ENCODE peak calls at places on chromosome 11, in ten cellular contexts. O is neural progenitor cell, Y is endothelial cell of umbilical vein, V is Caco-2, C is HFFc6, B is PC-9, G is Peyer's patch, I is AG09309, K is GM20000, A is fibroblast of villous mesenchyme. W is an unnamed sample.

GRCh38 chr11:128098840-128099239 is 488.5 kb downstream of the ETS1 start:
- DNase-seq in I (no peak), G (no peak), B (no peak), O (no peak), Y (no peak), V (no peak), C (no peak), K (no peak), A (no peak), W (no peak)

GRCh38 chr11:706439-706956 is 467 bp downstream of the EPS8L2 start:
- DNase-seq in C (peak), K (peak), Y (no peak), V (no peak), A (peak), O (no peak), I (no peak), G (no peak), B (no peak), W (no peak)

GRCh38 chr11:125689460-125689859 is 8.8 kb upstream of the ACRV1 start:
- DNase-seq in V (no peak), A (no peak), K (no peak), I (no peak), B (no peak), Y (no peak), C (no peak), G (no peak), O (no peak), W (no peak)

GRCh38 chr11:20712912-20713311 is 43.5 kb downstream of the NELL1 start:
- DNase-seq in K (no peak), O (no peak), I (no peak), V (no peak), G (no peak), A (no peak), C (no peak), B (no peak), Y (no peak), W (no peak)

GRCh38 chr11:100672483-100673038 is 14.5 kb upstream of the ARHGAP42 start:
- DNase-seq in I (no peak), V (no peak), Y (no peak), O (no peak), C (no peak), A (no peak), K (no peak), B (no peak), G (no peak), W (no peak)

GRCh38 chr11:10909141-10909883 is 51.5 kb upstream of the ZBED5 start:
- DNase-seq in Y (no peak), O (no peak), I (no peak), V (no peak), K (no peak), A (no peak), C (peak), B (no peak), G (no peak), W (no peak)

GRCh38 chr11:114075891-114076441 is 16.5 kb downstream of the ZBTB16 start:
- DNase-seq in O (peak), K (no peak), B (no peak), A (peak), V (no peak), I (no peak), C (peak), Y (peak), G (no peak), W (no peak)

GRCh38 chr11:76048763-76049162 is 157.5 kb downstream of the WNT11 start:
- DNase-seq in A (no peak), K (no peak), O (peak), G (peak), C (no peak), V (peak), B (no peak), Y (no peak), I (no peak), W (no peak)

GRCh38 chr11:94771951-94772350 is 3.8 kb downstream of the AMOTL1 start:
- DNase-seq in B (no peak), O (no peak), G (no peak), Y (no peak), K (no peak), A (no peak), I (no peak), C (no peak), V (no peak), W (no peak)

GRCh38 chr11:17873571-17873970 is 139.0 kb downstream of the KCNC1 start:
- DNase-seq in I (no peak), B (no peak), A (no peak), V (no peak), G (no peak), O (peak), C (no peak), K (no peak), Y (peak), W (no peak)

GRCh38 chr11:113553905-113554304 is 78.7 kb upstream of the DRD2 start:
- DNase-seq in A (no peak), I (no peak), K (no peak), C (no peak), O (peak), V (no peak), B (no peak), Y (no peak), G (no peak), W (no peak)

GRCh38 chr11:121761171-121761570 is 308.4 kb upstream of the SORL1-AS1 start:
- DNase-seq in G (no peak), V (no peak), K (no peak), C (no peak), I (no peak), Y (no peak), O (no peak), A (no peak), B (no peak), W (no peak)

GRCh38 chr11:118448294-118448693 is 12.0 kb downstream of the KMT2A start:
- DNase-seq in V (no peak), B (no peak), C (peak), G (no peak), A (peak), I (no peak), K (peak), O (no peak), Y (peak), W (no peak)

GRCh38 chr11:20000393-20001134 is 159.7 kb downstream of the DBX1 start:
- DNase-seq in O (peak), G (no peak), B (no peak), V (peak), I (no peak), Y (no peak), C (no peak), A (no peak), K (no peak), W (no peak)

GRCh38 chr11:60785806-60786361 is 751 bp downstream of the MS4A10 start:
- DNase-seq in K (no peak), Y (peak), B (no peak), G (no peak), A (no peak), O (no peak), I (no peak), V (no peak), C (peak), W (no peak)

GRCh38 chr11:19080579-19080993 is 20.1 kb upstream of the MRGPRX2 start:
- DNase-seq in O (no peak), K (no peak), G (no peak), B (peak), C (peak), V (no peak), A (peak), I (peak), Y (peak), W (no peak)

GRCh38 chr11:73342633-73343032 is 33.6 kb upstream of the RELT start:
- DNase-seq in V (no peak), B (no peak), C (no peak), Y (no peak), G (no peak), O (peak), I (no peak), A (no peak), K (no peak), W (no peak)

GRCh38 chr11:121800704-121801516 is 315.1 kb downstream of the BLID start:
- DNase-seq in Y (no peak), C (no peak), I (no peak), B (no peak), A (peak), O (peak), G (no peak), K (no peak), V (no peak), W (no peak)

GRCh38 chr11:31628111-31628510 is 118.5 kb downstream of the ELP4 start:
- DNase-seq in K (no peak), G (no peak), O (no peak), A (no peak), V (no peak), Y (no peak), I (no peak), C (no peak), B (no peak), W (no peak)

GRCh38 chr11:75174781-75175370 is 24.0 kb downstream of the SLCO2B1 start:
- DNase-seq in K (no peak), V (no peak), O (no peak), B (no peak), C (peak), I (peak), A (peak), Y (no peak), G (peak), W (no peak)

GRCh38 chr11:1763336-1763795 is 361 bp downstream of the CTSD start:
- DNase-seq in Y (no peak), K (peak), A (no peak), O (no peak), I (no peak), B (no peak), G (no peak), C (no peak), V (no peak), W (no peak)

GRCh38 chr11:124791626-124792341 is 8.4 kb downstream of the MSANTD2 start:
- DNase-seq in O (no peak), I (no peak), K (peak), B (no peak), V (no peak), Y (no peak), G (no peak), A (peak), C (no peak), W (no peak)

GRCh38 chr11:68008381-68009337 is 1.5 kb upstream of the ALDH3B1 start:
- DNase-seq in B (no peak), V (no peak), O (no peak), I (no peak), A (no peak), Y (no peak), K (no peak), G (peak), C (no peak), W (no peak)

GRCh38 chr11:119306373-119306890 is 10.5 kb downstream of the MCAM start:
- DNase-seq in I (no peak), A (peak), V (no peak), B (no peak), C (no peak), O (no peak), Y (peak), G (no peak), K (no peak), W (no peak)

GRCh38 chr11:61883327-61883726 is 8.0 kb downstream of the FADS3 start:
- DNase-seq in K (no peak), I (no peak), C (no peak), V (no peak), A (no peak), Y (no peak), B (no peak), O (no peak), G (no peak), W (no peak)
- TF ChIP-seq CTCF in K (no peak), I (no peak), C (no peak), V (no peak), A (no peak), Y (no peak), B (no peak), O (no peak), G (no peak), W (no peak)

GRCh38 chr11:130623909-130624668 is 175.6 kb downstream of the ADAMTS15 start:
- DNase-seq in C (no peak), A (peak), I (no peak), B (no peak), Y (no peak), O (no peak), K (no peak), V (no peak), G (no peak), W (no peak)
- TF ChIP-seq CTCF in C (peak), A (peak), I (no peak), B (no peak), Y (no peak), O (no peak), K (no peak), V (peak), G (no peak), W (no peak)

DNA sequence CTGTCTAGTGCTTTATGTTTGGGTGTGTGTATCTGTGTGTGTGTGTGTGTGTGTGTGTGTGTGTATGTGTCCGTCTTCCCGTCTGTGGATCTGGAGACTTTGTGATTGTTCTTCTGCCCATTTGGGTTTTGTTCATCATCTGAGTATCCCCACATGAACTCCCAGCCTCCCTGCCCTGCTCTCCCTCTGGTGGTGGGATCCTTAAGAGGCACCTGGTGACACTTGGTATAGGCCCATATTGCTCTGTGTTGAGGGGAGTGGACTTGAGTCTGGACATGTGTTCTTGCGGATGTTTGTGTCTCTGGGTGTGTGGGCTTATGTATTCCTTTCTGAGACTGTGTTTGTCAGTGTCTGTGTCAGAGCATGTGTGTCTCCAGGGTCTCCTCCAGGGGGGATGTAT is 15.3 kb downstream of the RCOR2 start:
- DNase-seq in A (peak), I (no peak), V (no peak), C (no peak), B (no peak), G (no peak), O (no peak), K (no peak), Y (no peak), W (no peak)
- TF ChIP-seq CTCF in A (peak), I (peak), V (peak), C (peak), B (peak), G (no peak), O (peak), K (no peak), Y (peak), W (peak)

GRCh38 chr11:4991066-4991465 is 3.6 kb upstream of the OR51L1 start:
- DNase-seq in I (no peak), Y (no peak), K (no peak), B (no peak), O (peak), G (no peak), A (peak), C (no peak), V (no peak), W (no peak)
- TF ChIP-seq CTCF in I (no peak), Y (no peak), K (peak), B (no peak), O (peak), G (no peak), A (peak), C (no peak), V (peak), W (peak)

GRCh38 chr11:98965775-98966174 is 55.0 kb upstream of the CNTN5 start:
- DNase-seq in V (no peak), C (no peak), A (no peak), I (no peak), K (no peak), Y (no peak), O (no peak), B (no peak), G (no peak), W (no peak)
- TF ChIP-seq CTCF in V (no peak), C (no peak), A (no peak), I (no peak), K (no peak), Y (no peak), O (no peak), B (no peak), G (no peak), W (no peak)

GRCh38 chr11:61949169-61950034 is 749 bp upstream of the BEST1 start:
- DNase-seq in I (peak), B (no peak), V (peak), K (peak), C (peak), G (no peak), Y (peak), A (peak), O (peak), W (peak)

GRCh38 chr11:61947486-61948210 is 2.5 kb upstream of the BEST1 start:
- DNase-seq in K (peak), V (peak), B (peak), A (peak), C (peak), G (peak), I (peak), O (peak), Y (peak), W (peak)

GRCh38 chr11:61950035-61950547 is at the start of gene BEST1:
- DNase-seq in G (no peak), K (no peak), I (no peak), Y (no peak), A (no peak), B (no peak), O (no peak), V (no peak), C (no peak), W (no peak)

GRCh38 chr11:61946894-61947293 is 3.3 kb upstream of the BEST1 start:
- DNase-seq in Y (no peak), A (no peak), B (no peak), V (no peak), O (no peak), C (no peak), I (no peak), G (no peak), K (no peak), W (no peak)

DNA sequence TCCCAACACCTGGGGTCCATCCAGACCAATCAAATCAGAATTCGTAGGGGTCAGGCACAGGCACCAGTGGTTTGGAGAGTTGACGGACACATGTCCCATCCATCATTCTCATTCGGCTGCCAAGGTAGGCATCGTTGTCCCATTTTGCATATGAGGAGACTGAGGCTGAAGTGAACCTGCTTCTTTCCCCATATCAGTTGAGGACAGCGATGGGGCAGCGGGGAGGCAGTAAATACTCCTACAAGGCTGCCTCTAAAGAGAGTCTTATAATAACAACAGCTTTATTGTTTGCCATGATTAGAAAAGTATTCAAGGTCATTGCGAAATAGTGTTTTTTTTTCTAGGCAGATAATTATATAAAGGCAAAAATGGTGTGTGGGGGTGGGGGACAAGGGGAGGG is 1.6 kb upstream of the BEST1 start:
- DNase-seq in Y (no peak), C (no peak), A (no peak), K (no peak), G (no peak), B (no peak), O (no peak), I (no peak), V (no peak), W (no peak)
- TF ChIP-seq CTCF in Y (no peak), C (no peak), A (no peak), K (no peak), G (no peak), B (no peak), O (no peak), I (no peak), V (no peak), W (no peak)

GRCh38 chr11:107834995-107835394 is 23.6 kb downstream of the SLC35F2 start:
- DNase-seq in G (no peak), Y (no peak), O (no peak), V (no peak), B (no peak), I (no peak), K (no peak), C (no peak), A (no peak), W (no peak)
- TF ChIP-seq CTCF in G (no peak), Y (no peak), O (no peak), V (peak), B (no peak), I (no peak), K (no peak), C (no peak), A (no peak), W (no peak)

DNA sequence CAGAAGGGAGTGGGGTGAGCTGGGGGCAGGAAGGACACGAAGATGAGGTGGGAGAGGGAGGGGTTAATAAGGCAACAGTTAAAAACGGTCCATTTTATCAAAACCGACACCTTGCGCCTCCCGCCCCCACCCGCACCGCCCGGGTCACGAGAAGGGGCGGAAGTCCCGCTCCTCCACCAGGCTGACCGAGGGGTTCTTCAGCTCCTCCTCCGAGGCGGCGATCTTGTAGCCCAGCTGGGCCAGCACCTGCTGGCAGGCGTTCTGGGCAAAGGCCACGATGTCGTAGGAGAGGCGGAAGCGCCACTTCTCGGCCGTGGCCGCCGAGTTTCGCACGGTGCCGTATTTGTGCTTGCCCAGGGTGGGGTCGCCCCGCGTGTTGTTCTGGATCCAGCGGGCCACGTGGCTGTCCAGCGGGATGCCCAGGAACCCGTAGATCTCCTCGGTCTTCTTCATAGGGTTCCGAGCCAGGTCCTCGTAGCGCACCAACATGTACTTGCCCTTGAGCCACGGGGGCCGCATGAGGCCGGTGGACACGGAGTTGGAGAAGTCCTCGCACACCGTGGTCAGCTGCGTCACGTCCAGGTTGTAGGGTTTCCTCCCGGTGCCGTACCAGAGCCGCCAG is 15.8 kb downstream of the CHST1 start:
- DNase-seq in G (no peak), O (peak), A (no peak), K (peak), C (no peak), Y (no peak), B (no peak), I (no peak), V (no peak), W (no peak)
- TF ChIP-seq CTCF in G (no peak), O (no peak), A (no peak), K (no peak), C (no peak), Y (no peak), B (no peak), I (no peak), V (no peak), W (no peak)

GRCh38 chr11:45932217-45932616 is 9.8 kb downstream of the LARGE2 start:
- DNase-seq in V (no peak), A (no peak), I (no peak), C (no peak), K (no peak), Y (no peak), B (no peak), O (no peak), G (no peak), W (no peak)
- TF ChIP-seq CTCF in V (no peak), A (no peak), I (no peak), C (no peak), K (no peak), Y (no peak), B (no peak), O (no peak), G (no peak), W (no peak)

DNA sequence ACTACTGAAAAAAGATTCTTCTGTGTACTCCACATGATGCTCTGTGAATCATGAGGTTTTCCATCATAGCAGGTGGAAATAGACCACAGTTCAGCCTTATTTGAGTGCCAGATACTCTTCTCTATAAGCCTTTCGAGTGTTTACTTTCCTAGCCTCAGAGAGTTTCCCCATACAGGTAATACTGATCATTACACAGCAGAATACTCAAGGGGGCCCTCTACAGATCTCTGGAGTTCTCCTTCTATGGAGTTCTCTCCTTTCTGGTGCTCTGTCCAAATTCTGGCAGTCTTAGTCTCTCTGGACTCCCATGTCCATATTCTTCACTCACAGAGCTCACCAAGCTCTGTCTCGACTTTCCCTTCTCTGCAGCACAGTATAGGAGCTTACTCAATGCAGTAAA is 175.7 kb upstream of the CARD18 start:
- DNase-seq in G (no peak), V (no peak), B (no peak), C (no peak), A (no peak), O (peak), I (no peak), Y (no peak), K (no peak), W (no peak)
- TF ChIP-seq CTCF in G (no peak), V (peak), B (no peak), C (no peak), A (peak), O (no peak), I (peak), Y (no peak), K (no peak), W (no peak)

W was measured in AG09319.